ENCODE peak calls at places on chromosomes 6 and 20, in nine cellular contexts. M, I, B, N, S, U, L, Q and Y are unnamed samples.

GRCh38 chr20:40986774-40987173 is 41.8 kb upstream of the TOP1 start:
- DNase-seq in M (no peak), I (peak), B (no peak), N (no peak), S (no peak), U (no peak), L (no peak), Q (no peak), Y (no peak)

GRCh38 chr6:14275493-14275851 is 157.9 kb downstream of the CD83 start:
- DNase-seq in M (no peak), I (no peak), B (no peak), N (no peak), S (peak), U (no peak), L (no peak), Q (no peak), Y (no peak)

GRCh38 chr6:30891450-30891723 is 7.1 kb downstream of the DDR1 start:
- DNase-seq in M (no peak), I (no peak), B (no peak), N (no peak), S (no peak), U (no peak), L (no peak), Q (no peak), Y (no peak)

GRCh38 chr6:161536141-161536735 is 262.4 kb upstream of the AGPAT4 start:
- DNase-seq in M (no peak), I (no peak), B (no peak), N (no peak), S (no peak), U (no peak), L (no peak), Q (no peak), Y (no peak)

GRCh38 chr6:109718991-109719390 is 27.9 kb downstream of the FIG4 start:
- DNase-seq in M (no peak), I (no peak), B (no peak), N (no peak), S (peak), U (no peak), L (no peak), Q (no peak), Y (no peak)

GRCh38 chr20:43404880-43405279 is 52.8 kb upstream of the SRSF6 start:
- DNase-seq in M (no peak), I (peak), B (no peak), N (no peak), S (peak), U (peak), L (no peak), Q (no peak), Y (no peak)

GRCh38 chr6:121668259-121668658 is 232.8 kb downstream of the GJA1 start:
- DNase-seq in M (no peak), I (no peak), B (no peak), N (no peak), S (peak), U (no peak), L (no peak), Q (no peak), Y (no peak)

GRCh38 chr6:32906539-32906938 is 34.3 kb downstream of the HLA-DMB start:
- DNase-seq in M (no peak), I (peak), B (no peak), N (no peak), S (peak), U (no peak), L (no peak), Q (no peak), Y (no peak)

GRCh38 chr6:145704153-145704781 is 31.1 kb downstream of the EPM2A start:
- DNase-seq in M (no peak), I (peak), B (no peak), N (no peak), S (peak), U (no peak), L (no peak), Q (no peak), Y (no peak)

GRCh38 chr6:13349811-13350506 is 21.6 kb upstream of the TBC1D7 start:
- DNase-seq in M (no peak), I (no peak), B (no peak), N (no peak), S (peak), U (no peak), L (no peak), Q (no peak), Y (no peak)

GRCh38 chr20:49399329-49399728 is 83.1 kb downstream of the KCNB1 start:
- DNase-seq in M (no peak), I (no peak), B (no peak), N (no peak), S (peak), U (no peak), L (no peak), Q (no peak), Y (no peak)

GRCh38 chr6:1766663-1767062 is 156.9 kb downstream of the FOXC1 start:
- DNase-seq in M (no peak), I (peak), B (no peak), N (no peak), S (peak), U (no peak), L (no peak), Q (no peak), Y (no peak)